ENCODE peak calls at places on chromosomes 4 and X, in six cellular contexts. L, H, W, F, A and Y are unnamed samples.

GRCh38 chrX:54891573-54891972 is 29.1 kb upstream of the TRO start:
- DNase-seq in H (peak; percentile 23), L (peak; percentile 46), F (peak; percentile 54), A (peak; percentile 42), W (peak; percentile 62), Y (peak; percentile 30)

GRCh38 chrX:153600032-153600373 is 1.1 kb upstream of the CCNQ start:
- DNase-seq in L (peak; percentile 14), W (no peak), F (no peak), H (no peak), A (no peak), Y (no peak)

GRCh38 chrX:124217289-124218251 is 114.9 kb upstream of the TEX13D start:
- DNase-seq in F (peak; percentile 67), A (peak; percentile 55), L (peak; percentile 42), W (peak; percentile 80), H (no peak), Y (no peak)

GRCh38 chrX:46624090-46624786 is 50.7 kb downstream of the CHST7 start:
- DNase-seq in A (no peak), H (no peak), F (no peak), W (peak; percentile 37), L (no peak), Y (no peak)

GRCh38 chr4:148469938-148470337 is 27.7 kb upstream of the NR3C2 start:
- DNase-seq in F (no peak), A (no peak), W (no peak), L (no peak), H (no peak), Y (no peak)

GRCh38 chr4:98480535-98480934 is 177.9 kb downstream of the TSPAN5 start:
- DNase-seq in F (no peak), L (no peak), A (no peak), W (peak; percentile 24), H (no peak), Y (no peak)

GRCh38 chr4:182904271-182904761 is 12.9 kb downstream of the DCTD start:
- DNase-seq in A (no peak), H (no peak), L (peak; percentile 30), W (no peak), F (no peak), Y (no peak)

GRCh38 chr4:139921551-139922184 is 232.3 kb downstream of the MAML3 start:
- DNase-seq in F (peak; percentile 40), A (no peak), W (peak; percentile 75), L (no peak), H (no peak), Y (no peak)

GRCh38 chrX:11555759-11556158 is 110.0 kb downstream of the ARHGAP6 start:
- DNase-seq in A (no peak), F (no peak), H (no peak), W (peak; percentile 26), L (no peak), Y (no peak)

GRCh38 chrX:107716816-107717700 is 58.5 kb downstream of the TSC22D3 start:
- DNase-seq in F (peak; percentile 69), A (peak; percentile 94), L (peak; percentile 65), H (peak; percentile 46), W (peak; percentile 69), Y (peak; percentile 89)

GRCh38 chr4:123667496-123667895 is 270.9 kb downstream of the SPRY1 start:
- DNase-seq in F (no peak), H (no peak), W (peak; percentile 90), L (no peak), A (no peak), Y (no peak)

GRCh38 chrX:45771560-45772340 is 571.1 kb upstream of the DIPK2B start:
- DNase-seq in H (no peak), F (no peak), W (peak; percentile 64), A (peak; percentile 64), L (no peak), Y (no peak)

GRCh38 chr4:137312257-137312656 is 220.0 kb downstream of the PCDH18 start:
- DNase-seq in W (peak; percentile 26), H (no peak), F (no peak), A (no peak), L (no peak), Y (no peak)

GRCh38 chrX:77415161-77415560 is 32.0 kb upstream of the FGF16 start:
- DNase-seq in A (no peak), F (peak; percentile 15), H (no peak), L (peak; percentile 24), W (peak; percentile 44), Y (no peak)

GRCh38 chrX:137567474-137568232 is 1.7 kb downstream of the ZIC3 start:
- DNase-seq in F (peak; percentile 49), L (peak; percentile 53), H (no peak), A (no peak), W (no peak), Y (no peak)

GRCh38 chr4:190017357-190018200 is 9.5 kb downstream of the FRG2 start:
- DNase-seq in L (peak; percentile 54), F (peak; percentile 39), W (no peak), A (no peak), H (no peak), Y (peak; percentile 7)
- TF ChIP-seq EZH2 in L (peak; percentile 88), F (peak; percentile 59), W (no peak), A (no peak), H (no peak), Y (no peak)

DNA sequence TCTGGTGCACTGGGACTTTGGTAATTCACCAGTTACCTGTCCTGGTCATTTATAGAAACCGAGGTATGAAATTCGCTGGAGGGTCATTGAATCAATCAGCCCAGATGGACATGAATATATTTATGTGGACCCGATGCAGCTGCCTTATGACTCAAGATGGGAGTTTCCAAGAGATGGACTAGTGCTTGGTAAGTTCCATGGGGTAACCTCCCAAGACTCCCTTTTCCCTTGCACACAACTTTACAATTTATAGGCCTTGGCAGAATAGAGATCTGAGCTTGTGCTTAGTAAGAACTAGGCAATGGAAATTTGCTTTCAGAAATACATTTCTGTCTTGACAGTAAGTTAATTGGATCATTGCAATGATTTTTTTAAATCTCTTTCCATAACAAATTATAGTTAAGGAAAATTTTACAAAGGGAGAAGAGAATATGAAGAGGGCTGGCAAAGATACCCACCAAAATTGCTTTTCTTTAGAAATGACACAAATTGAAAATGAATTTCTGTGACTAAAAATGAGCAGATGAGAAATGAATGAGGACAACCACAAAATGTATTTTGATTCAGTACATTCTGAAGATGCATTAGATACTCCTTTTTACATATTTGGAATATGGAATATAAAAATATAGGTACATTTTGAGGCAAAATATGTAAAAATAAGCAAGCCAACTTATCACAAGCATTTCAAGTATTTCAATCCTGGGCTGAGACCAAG is 45.9 kb downstream of the PDGFRA start:
- DNase-seq in L (no peak), A (no peak), W (no peak), H (no peak), F (no peak), Y (no peak)
- TF ChIP-seq EZH2phosphoT487 in L (no peak), A (no peak), W (no peak), H (no peak), F (no peak), Y (no peak)

DNA sequence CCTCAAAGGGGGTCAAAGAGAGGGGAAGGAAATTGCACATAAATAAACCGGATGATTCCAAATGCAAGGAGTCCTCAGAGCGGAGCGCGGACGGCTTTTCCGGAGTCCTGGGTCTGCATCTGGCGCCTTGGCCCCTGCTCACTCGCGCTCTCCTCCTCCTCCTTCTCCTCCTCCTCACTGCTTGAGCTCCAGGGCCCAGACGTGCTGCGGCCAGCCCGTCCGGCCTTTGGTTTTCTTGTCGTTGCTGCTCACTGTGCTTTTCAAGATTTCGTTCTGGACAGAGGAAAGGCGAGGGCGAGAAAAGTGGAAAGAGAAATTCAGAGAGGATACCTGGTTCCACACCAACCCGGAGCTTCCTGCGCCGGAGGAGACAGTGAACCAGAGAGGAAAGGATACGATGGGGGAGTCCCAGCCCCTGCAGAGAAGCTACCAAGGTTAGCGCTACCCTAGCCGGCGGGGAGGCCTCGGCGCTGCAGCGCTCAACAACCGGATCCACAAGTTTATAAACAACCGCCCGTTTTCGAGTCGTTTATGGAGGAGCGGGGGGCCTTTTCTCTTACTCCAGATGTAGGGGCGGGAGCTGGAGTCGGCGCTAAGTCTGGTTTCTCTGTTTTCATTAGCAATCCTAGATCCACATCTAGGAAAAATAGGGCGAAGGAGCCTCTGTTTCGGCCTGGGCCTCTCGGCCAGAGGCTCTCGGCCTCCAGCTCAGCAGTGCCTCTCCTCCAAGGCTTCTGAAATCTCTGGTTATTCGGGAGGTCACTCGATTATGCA is 2.7 kb downstream of the HAND2 start:
- DNase-seq in L (peak; percentile 82), F (peak; percentile 72), H (no peak), W (no peak), A (no peak), Y (no peak)
- TF ChIP-seq EZH2 in L (peak; percentile 96), F (peak; percentile 87), H (no peak), W (no peak), A (no peak), Y (no peak)

GRCh38 chr4:162866565-162866964 is 300.1 kb downstream of the NAF1 start:
- DNase-seq in H (no peak), L (no peak), F (no peak), A (no peak), W (no peak), Y (no peak)
- TF ChIP-seq EZH2phosphoT487 in H (no peak), L (no peak), F (no peak), A (no peak), W (no peak), Y (no peak)

GRCh38 chrX:72306851-72307645 is 1.3 kb upstream of the CITED1 start:
- DNase-seq in W (peak; percentile 71), H (peak; percentile 22), A (peak; percentile 67), L (peak; percentile 70), F (peak; percentile 79), Y (peak; percentile 48)

GRCh38 chrX:72307646-72308051 is 1.9 kb upstream of the CITED1 start:
- DNase-seq in W (no peak), A (no peak), F (peak; percentile 33), L (peak; percentile 17), H (no peak), Y (no peak)

GRCh38 chrX:72309297-72310071 is 3.8 kb upstream of the CITED1 start:
- DNase-seq in F (peak; percentile 24), L (peak; percentile 41), H (no peak), A (no peak), W (no peak), Y (no peak)

GRCh38 chrX:72308566-72309296 is 3.0 kb upstream of the CITED1 start:
- DNase-seq in W (peak; percentile 71), H (peak; percentile 34), A (peak; percentile 53), L (peak; percentile 83), F (peak; percentile 84), Y (peak; percentile 69)

GRCh38 chrX:72308209-72308565 is 2.5 kb upstream of the CITED1 start:
- DNase-seq in H (no peak), L (no peak), W (no peak), F (no peak), A (no peak), Y (no peak)
- TF ChIP-seq EZH2 in H (no peak), L (no peak), W (no peak), F (peak; percentile 70), A (no peak), Y (no peak)